ENCODE peak calls at places on chromosomes 5 and 9, in four cellular contexts. Q is stimulated activated CD4-positive, alpha-beta T cell treated with anti-CD3 and anti-CD28 coated beads, Interleukin-4, amount 100 ng/mL, for 48 hours; J is MCF 10A; C is stimulated activated CD8-positive, alpha-beta memory T cell treated with anti-CD3 and anti-CD28 coated beads, Interleukin-2, amount 100 ng/mL, for 1 hour. O is an unnamed sample.
A peak's percentile ranks its signal among the peaks of the same experiment; 100 is the strongest.

GRCh38 chr9:126417684-126418083 is 91.1 kb downstream of the MVB12B start:
- DNase-seq in Q (no peak), J (no peak), C (no peak), O (no peak)

GRCh38 chr5:158958048-158958994 is 141.4 kb downstream of the EBF1 start:
- DNase-seq in Q (no peak), J (no peak), C (no peak), O (no peak)

GRCh38 chr9:93068956-93069355 is 10.5 kb downstream of the SUSD3 start:
- DNase-seq in Q (no peak), J (no peak), C (no peak), O (no peak)

GRCh38 chr5:180658774-180659564 is 9.6 kb upstream of the FLT4 start:
- DNase-seq in Q (no peak), J (no peak), C (no peak), O (no peak)

GRCh38 chr9:114619205-114619758 is 8.2 kb downstream of the TMEM268 start:
- DNase-seq in Q (no peak), J (no peak), C (no peak), O (no peak)

GRCh38 chr5:140312067-140312790 is 9.3 kb upstream of the PFDN1 start:
- DNase-seq in Q (no peak), J (peak; percentile 95), C (no peak), O (peak; percentile 99)

GRCh38 chr5:72441861-72442540 is 65.2 kb downstream of the ZNF366 start:
- DNase-seq in Q (no peak), J (peak; percentile 84), C (no peak), O (peak; percentile 97)

GRCh38 chr5:18744441-18744840 is 1110.2 kb downstream of the TAF11L14 start:
- DNase-seq in Q (no peak), J (no peak), C (no peak), O (no peak)

GRCh38 chr5:14299666-14300065 is 156.5 kb downstream of the TRIO start:
- DNase-seq in Q (no peak), J (no peak), C (no peak), O (no peak)

GRCh38 chr5:11909471-11909870 is 5.2 kb upstream of the CTNND2 start:
- DNase-seq in Q (no peak), J (no peak), C (no peak), O (no peak)

GRCh38 chr5:88675159-88675757 is 207.7 kb downstream of the MEF2C start:
- DNase-seq in Q (no peak), J (no peak), C (no peak), O (no peak)

O was measured in ELR.